ENCODE peak calls at places on chromosomes 2 and 18, in four cellular contexts. B, V, X and N are unnamed samples.

GRCh38 chr2:172334988-172335387 is 92.4 kb upstream of the ITGA6 start:
- DNase-seq in B (no peak), V (no peak), X (peak; percentile 27), N (no peak)

GRCh38 chr2:3631161-3631850 is 26.7 kb upstream of the ALLC start:
- DNase-seq in B (no peak), V (no peak), X (no peak), N (no peak)

GRCh38 chr2:159989249-159989648 is 73.2 kb downstream of the PLA2R1 start:
- DNase-seq in B (no peak), V (no peak), X (no peak), N (no peak)

GRCh38 chr2:12717988-12718661 is 1.4 kb downstream of the TRIB2 start:
- DNase-seq in B (peak; percentile 50), V (no peak), X (peak; percentile 26), N (no peak)

GRCh38 chr18:51807336-51807735 is 532.7 kb upstream of the DCC start:
- DNase-seq in B (no peak), V (no peak), X (no peak), N (no peak)

GRCh38 chr2:231604101-231604684 is 11.5 kb downstream of the TEX44 start:
- DNase-seq in B (peak; percentile 25), V (peak; percentile 90), X (no peak), N (no peak)

GRCh38 chr18:25279133-25279532 is 72.8 kb downstream of the ZNF521 start:
- DNase-seq in B (no peak), V (no peak), X (no peak), N (no peak)

GRCh38 chr2:6354546-6354945 is 511.2 kb downstream of the CMPK2 start:
- DNase-seq in B (no peak), V (no peak), X (no peak), N (no peak)

GRCh38 chr2:12847694-12848093 is 131.0 kb downstream of the TRIB2 start:
- DNase-seq in B (no peak), V (no peak), X (no peak), N (no peak)

GRCh38 chr2:74105413-74105812 is 42.3 kb downstream of the BOLA3 start:
- DNase-seq in B (no peak), V (no peak), X (no peak), N (no peak)

GRCh38 chr2:42227491-42227890 is 58.3 kb downstream of the EML4 start:
- DNase-seq in B (no peak), V (no peak), X (no peak), N (no peak)

GRCh38 chr18:35705988-35706387 is 124.4 kb downstream of the GALNT1 start:
- DNase-seq in B (no peak), V (no peak), X (no peak), N (no peak)

GRCh38 chr2:43360137-43360536 is 133.7 kb upstream of the ZFP36L2 start:
- DNase-seq in B (no peak), V (no peak), X (no peak), N (no peak)

GRCh38 chr2:230889911-230890601 is 25.3 kb downstream of the ITM2C start:
- DNase-seq in B (no peak), V (no peak), X (no peak), N (no peak)

GRCh38 chr2:112811841-112812306 is 24.7 kb downstream of the IL1B start:
- DNase-seq in B (peak; percentile 27), V (no peak), X (peak; percentile 98), N (no peak)

GRCh38 chr2:111119004-111119846 is 1.5 kb upstream of the BCL2L11 start:
- DNase-seq in B (peak; percentile 44), V (no peak), X (no peak), N (no peak)

GRCh38 chr2:48114256-48114655 is 208.0 kb upstream of the FBXO11 start:
- DNase-seq in B (peak; percentile 69), V (no peak), X (peak; percentile 81), N (no peak)

GRCh38 chr2:189982777-189983394 is 79.6 kb downstream of the MSTN start:
- DNase-seq in B (no peak), V (no peak), X (no peak), N (no peak)

GRCh38 chr2:170716851-170717598 is 1.9 kb downstream of the SP5 start:
- DNase-seq in B (peak; percentile 31), V (no peak), X (peak; percentile 58), N (no peak)

GRCh38 chr2:152201466-152201830 is 25.9 kb upstream of the STAM2 start:
- DNase-seq in B (no peak), V (no peak), X (no peak), N (no peak)